ENCODE peak calls at places on chromosome 12, in five cellular contexts. T is stomach, O is thyroid gland, U is body of pancreas, K is pancreas. P is an unnamed sample.

GRCh38 chr12:94570161-94570560 is 80.2 kb downstream of the TMCC3 start:
- DNase-seq in T (no peak), O (peak; percentile 64), U (no peak), K (no peak), P (no peak)

GRCh38 chr12:52657305-52657902 is 5.4 kb upstream of the KRT2 start:
- DNase-seq in T (no peak), O (no peak), U (no peak), K (no peak), P (no peak)

GRCh38 chr12:34294671-34295365 is 272.5 kb downstream of the ALG10 start:
- DNase-seq in T (no peak), O (no peak), U (peak; percentile 2), K (no peak), P (no peak)

GRCh38 chr12:112716099-112717093 is 75.2 kb upstream of the RPH3A start:
- DNase-seq in T (no peak), O (no peak), U (no peak), K (no peak), P (no peak)

GRCh38 chr12:2451025-2451424 is 343.7 kb upstream of the FKBP4 start:
- DNase-seq in T (no peak), O (no peak), U (no peak), K (no peak), P (no peak)

GRCh38 chr12:111126331-111126730 is 206.0 kb upstream of the MYL2 start:
- DNase-seq in T (no peak), O (no peak), U (no peak), K (no peak), P (no peak)

GRCh38 chr12:66903782-66904396 is 225.0 kb upstream of the GRIP1 start:
- DNase-seq in T (no peak), O (no peak), U (no peak), K (no peak), P (no peak)

GRCh38 chr12:87317302-87317701 is 711.9 kb downstream of the C12orf50 start:
- DNase-seq in T (no peak), O (no peak), U (no peak), K (no peak), P (no peak)

GRCh38 chr12:103561174-103561573 is 25.9 kb upstream of the STAB2 start:
- DNase-seq in T (no peak), O (no peak), U (no peak), K (no peak), P (no peak)

GRCh38 chr12:52555577-52555976 is 2.6 kb upstream of the KRT71 start:
- DNase-seq in T (no peak), O (no peak), U (no peak), K (no peak), P (no peak)

GRCh38 chr12:30425445-30425844 is 270.2 kb downstream of the IPO8 start:
- DNase-seq in T (no peak), O (no peak), U (no peak), K (no peak), P (no peak)

GRCh38 chr12:127192391-127192790 is 1074.6 kb upstream of the TMEM132C start:
- DNase-seq in T (no peak), O (no peak), U (no peak), K (no peak), P (no peak)

GRCh38 chr12:52027085-52027843 is 20.5 kb downstream of the TAMALIN start:
- DNase-seq in T (no peak), O (no peak), U (no peak), K (no peak), P (no peak)

GRCh38 chr12:51759175-51759574 is 89.3 kb downstream of the FIGNL2 start:
- DNase-seq in T (no peak), O (no peak), U (no peak), K (no peak), P (no peak)

GRCh38 chr12:45981075-45981837 is 9.1 kb downstream of the SCAF11 start:
- DNase-seq in T (no peak), O (no peak), U (no peak), K (no peak), P (no peak)

GRCh38 chr12:65916991-65917676 is 92.9 kb downstream of the HMGA2 start:
- DNase-seq in T (no peak), O (no peak), U (no peak), K (no peak), P (no peak)

GRCh38 chr12:108386704-108387360 is 47.7 kb upstream of the CMKLR1 start:
- DNase-seq in T (no peak), O (no peak), U (no peak), K (no peak), P (no peak)

GRCh38 chr12:12999276-12999958 is 648 bp downstream of the HEBP1 start:
- DNase-seq in T (no peak), O (peak; percentile 55), U (no peak), K (peak; percentile 23), P (no peak)

GRCh38 chr12:53737951-53738833 is 10.9 kb upstream of the CALCOCO1 start:
- DNase-seq in T (peak; percentile 48), O (peak; percentile 53), U (peak; percentile 37), K (no peak), P (no peak)

GRCh38 chr12:24911284-24911791 is 37.6 kb downstream of the BCAT1 start:
- DNase-seq in T (no peak), O (no peak), U (no peak), K (no peak), P (peak; percentile 76)

GRCh38 chr12:8036366-8036765 is 3.9 kb downstream of the FOXJ2 start:
- DNase-seq in T (peak; percentile 79), O (peak; percentile 18), U (peak; percentile 45), K (no peak), P (no peak)

GRCh38 chr12:104863549-104863948 is 94.5 kb downstream of the SLC41A2 start:
- DNase-seq in T (no peak), O (no peak), U (no peak), K (no peak), P (no peak)

GRCh38 chr12:92469837-92470236 is 233.0 kb upstream of the PLEKHG7 start:
- DNase-seq in T (no peak), O (peak; percentile 56), U (no peak), K (no peak), P (no peak)

GRCh38 chr12:12210983-12211382 is 55.9 kb downstream of the LRP6 start:
- DNase-seq in T (no peak), O (no peak), U (no peak), K (no peak), P (no peak)

GRCh38 chr12:64912501-64912900 is 88.1 kb downstream of the TBC1D30 start:
- DNase-seq in T (no peak), O (no peak), U (no peak), K (no peak), P (no peak)

GRCh38 chr12:26164118-26164517 is 31.3 kb upstream of the SSPN start:
- DNase-seq in T (no peak), O (no peak), U (no peak), K (no peak), P (no peak)

GRCh38 chr12:60498656-60499055 is 902.8 kb downstream of the SLC16A7 start:
- DNase-seq in T (no peak), O (no peak), U (no peak), K (no peak), P (no peak)

GRCh38 chr12:60501124-60501729 is 905.4 kb downstream of the SLC16A7 start:
- DNase-seq in T (no peak), O (no peak), U (no peak), K (no peak), P (no peak)
- TF ChIP-seq CTCF in T (no peak), O (no peak), U (no peak), K (no peak), P (no peak)

GRCh38 chr12:14955876-14956811 is 5.3 kb downstream of the ARHGDIB start:
- DNase-seq in T (no peak), O (no peak), U (no peak), K (no peak), P (no peak)

GRCh38 chr12:14958361-14959125 is 2.9 kb downstream of the ARHGDIB start:
- DNase-seq in T (no peak), O (no peak), U (no peak), K (no peak), P (no peak)

GRCh38 chr12:14959126-14959440 is 2.3 kb downstream of the ARHGDIB start:
- DNase-seq in T (no peak), O (no peak), U (no peak), K (no peak), P (no peak)

GRCh38 chr12:14959463-14959862 is 1.9 kb downstream of the ARHGDIB start:
- DNase-seq in T (no peak), O (no peak), U (no peak), K (no peak), P (no peak)

DNA sequence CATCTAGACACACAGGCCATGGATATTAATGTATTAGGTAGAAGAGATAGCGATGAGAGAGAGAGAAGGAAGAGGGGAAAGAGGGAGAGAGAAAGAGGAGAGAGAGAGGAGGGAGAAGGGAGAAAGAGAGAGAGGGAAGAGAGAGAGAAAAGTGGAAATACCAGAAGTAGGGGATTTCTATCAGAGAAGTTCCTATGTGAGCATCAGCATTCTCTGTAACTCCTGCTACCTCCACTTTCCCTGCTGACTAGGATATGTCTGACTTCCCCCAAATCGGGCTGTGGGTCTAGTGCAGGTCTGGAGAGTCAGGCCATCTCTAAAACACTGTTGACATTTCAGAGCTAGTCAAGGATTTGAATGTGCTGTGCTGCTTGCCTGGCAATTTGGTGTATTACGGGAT is 3.6 kb downstream of the ARHGDIB start:
- DNase-seq in T (no peak), O (no peak), U (no peak), K (no peak), P (no peak)
- H3K4me3 ChIP-seq in T (no peak overlapping the region), O (no peak overlapping the region), U (no peak overlapping the region), K (no peak overlapping the region), P (no peak overlapping the region)

GRCh38 chr12:109910969-109911348 is 10.9 kb downstream of the TCHP start:
- DNase-seq in T (no peak), O (peak; percentile 18), U (no peak), K (no peak), P (no peak)
- H3K36me3 ChIP-seq in T (peaks cover 72% of the 10 kb centered on the region), O (peaks cover 71% of the 10 kb centered on the region), U (peaks cover 7% of the 10 kb centered on the region), K (peaks cover 51% of the 10 kb centered on the region), P (peaks cover 26% of the 10 kb centered on the region)

GRCh38 chr12:132921685-132922084 is 34.3 kb upstream of the CHFR start:
- DNase-seq in T (no peak), O (no peak), U (no peak), K (no peak), P (no peak)
- TF ChIP-seq CTCF in T (no peak), O (no peak), U (no peak), K (no peak), P (peak; percentile 9)